ENCODE peak calls at places on chromosomes 16 and 17, in ten cellular contexts. J is pancreas; W is foreskin keratinocyte; B is activated CD8-positive, alpha-beta memory T cell treated with anti-CD3 and anti-CD28 coated beads, Interleukin-2, amount 10 ng/mL, durations not matched to agents 7 days and 5 days; O is HepG2; K is activated CD8-positive, alpha-beta T cell treated with anti-CD3 and anti-CD28 coated beads for 36 hours; H is gastroesophageal sphincter; N is RWPE2; F is right cardiac atrium; D is effector memory CD8-positive, alpha-beta T cell. R is an unnamed sample.

GRCh38 chr16:21184834-21185233 is 26.4 kb downstream of the LDAF1 start:
- ATAC-seq in J (no peak), W (peak; percentile 6), B (no peak), O (no peak), K (peak; percentile 84), H (no peak), N (no peak), F (no peak), D (no peak), R (peak; percentile 58)

GRCh38 chr17:78366109-78366848 is 6.4 kb upstream of the SOCS3 start:
- ATAC-seq in J (no peak), W (no peak), B (no peak), O (peak; percentile 31), K (no peak), H (peak; percentile 16), N (no peak), F (peak; percentile 27), D (no peak), R (peak; percentile 71)

GRCh38 chr17:72152392-72152727 is 31.5 kb downstream of the SOX9 start:
- ATAC-seq in J (peak; percentile 31), W (no peak), B (no peak), O (no peak), K (no peak), H (peak; percentile 28), N (peak; percentile 48), F (peak; percentile 68), D (no peak), R (no peak)

GRCh38 chr17:75635610-75636202 is 2.5 kb downstream of the SMIM5 start:
- ATAC-seq in J (peak; percentile 18), W (no peak), B (no peak), O (no peak), K (no peak), H (no peak), N (no peak), F (peak; percentile 28), D (no peak), R (no peak)

GRCh38 chr17:8740486-8740885 is 4.2 kb downstream of the CCDC42 start:
- ATAC-seq in J (no peak), W (no peak), B (peak; percentile 64), O (no peak), K (peak; percentile 61), H (no peak), N (no peak), F (no peak), D (peak; percentile 69), R (peak; percentile 44)

GRCh38 chr16:1177750-1178149 is 24.8 kb downstream of the CACNA1H start:
- ATAC-seq in J (no peak), W (no peak), B (no peak), O (no peak), K (no peak), H (no peak), N (no peak), F (no peak), D (no peak), R (no peak)

GRCh38 chr17:17922198-17922901 is 49.9 kb downstream of the TOM1L2 start:
- ATAC-seq in J (peak; percentile 1), W (no peak), B (no peak), O (peak; percentile 24), K (no peak), H (no peak), N (no peak), F (peak; percentile 7), D (no peak), R (no peak)

GRCh38 chr17:4480929-4481898 is 17.5 kb upstream of the SPNS2 start:
- ATAC-seq in J (no peak), W (no peak), B (peak; percentile 84), O (peak; percentile 59), K (peak; percentile 92), H (no peak), N (no peak), F (peak; percentile 20), D (peak; percentile 83), R (peak; percentile 52)

GRCh38 chr17:60398227-60398959 is 6.5 kb upstream of the USP32 start:
- ATAC-seq in J (no peak), W (no peak), B (no peak), O (no peak), K (peak; percentile 76), H (no peak), N (no peak), F (no peak), D (peak; percentile 69), R (peak; percentile 98)

GRCh38 chr17:56997313-56997712 is 19.4 kb downstream of the SCPEP1 start:
- ATAC-seq in J (no peak), W (no peak), B (no peak), O (no peak), K (no peak), H (no peak), N (no peak), F (no peak), D (no peak), R (no peak)

GRCh38 chr17:35022536-35023063 is 40.9 kb downstream of the RFFL start:
- ATAC-seq in J (peak; percentile 89), W (peak; percentile 90), B (peak; percentile 100), O (peak; percentile 42), K (peak; percentile 100), H (peak; percentile 94), N (peak; percentile 97), F (peak; percentile 98), D (peak; percentile 99), R (peak; percentile 93)

GRCh38 chr17:40648326-40648968 is 829 bp upstream of the SMARCE1 start:
- ATAC-seq in J (peak; percentile 62), W (peak; percentile 62), B (no peak), O (peak; percentile 65), K (peak; percentile 24), H (peak; percentile 22), N (peak; percentile 23), F (peak; percentile 66), D (no peak), R (peak; percentile 46)

GRCh38 chr16:85602402-85602801 is 10.7 kb upstream of the GSE1 start:
- ATAC-seq in J (peak; percentile 13), W (no peak), B (no peak), O (no peak), K (no peak), H (no peak), N (no peak), F (no peak), D (no peak), R (no peak)

GRCh38 chr17:44820631-44821196 is 9.4 kb downstream of the GJC1 start:
- ATAC-seq in J (no peak), W (peak; percentile 84), B (no peak), O (no peak), K (no peak), H (peak; percentile 55), N (peak; percentile 100), F (no peak), D (no peak), R (no peak)

R was measured in stimulated activated memory B cell treated with anti-CD40 and anti-IgM and Interleukin-4, amounts not matched to agents 10 μg/mL and 1 μg/mL and 100 μg/mL, for 72 hours.